ENCODE peak calls at places on chromosomes 3 and 15, in four cellular contexts. Q, A, L and F are unnamed samples.

GRCh38 chr3:15403965-15404364 is 23.4 kb downstream of the METTL6 start:
- DNase-seq in Q (no peak), A (no peak), L (no peak), F (no peak)

GRCh38 chr3:128073185-128073725 is 21.0 kb downstream of the SEC61A1 start:
- DNase-seq in Q (no peak), A (no peak), L (no peak), F (no peak)

GRCh38 chr3:186464424-186465093 is 79.6 kb downstream of the CRYGS start:
- DNase-seq in Q (peak; percentile 16), A (peak; percentile 17), L (no peak), F (no peak)

GRCh38 chr3:13282986-13283876 is 136.9 kb downstream of the NUP210 start:
- DNase-seq in Q (no peak), A (peak; percentile 89), L (no peak), F (peak; percentile 69)

GRCh38 chr3:43302116-43302880 is 16.0 kb downstream of the SNRK start:
- DNase-seq in Q (no peak), A (no peak), L (no peak), F (no peak)

GRCh38 chr15:48974865-48975264 is 11.1 kb upstream of the SHC4 start:
- DNase-seq in Q (no peak), A (peak; percentile 58), L (no peak), F (no peak)

GRCh38 chr15:100918034-100918689 is 995 bp upstream of the LRRK1 start:
- DNase-seq in Q (peak; percentile 8), A (peak; percentile 69), L (no peak), F (peak; percentile 88)

GRCh38 chr3:88219138-88219792 is 69.5 kb downstream of the C3orf38 start:
- DNase-seq in Q (peak; percentile 69), A (peak; percentile 45), L (no peak), F (peak; percentile 60)

GRCh38 chr15:25053000-25053815 is 98.4 kb downstream of the SNRPN start:
- DNase-seq in Q (no peak), A (no peak), L (no peak), F (no peak)

GRCh38 chr15:75229191-75230015 is 27.7 kb downstream of the C15orf39 start:
- DNase-seq in Q (no peak), A (no peak), L (no peak), F (no peak)

GRCh38 chr15:46709461-46709860 is 1007.8 kb upstream of the SEMA6D start:
- DNase-seq in Q (no peak), A (no peak), L (no peak), F (no peak)

GRCh38 chr3:191792580-191792979 is 331.6 kb downstream of the PYDC2 start:
- DNase-seq in Q (no peak), A (no peak), L (no peak), F (no peak)

GRCh38 chr15:39747326-39747725 is 35.3 kb downstream of the FSIP1 start:
- DNase-seq in Q (no peak), A (no peak), L (no peak), F (no peak)

GRCh38 chr15:96322401-96323249 is 7.9 kb upstream of the NR2F2 start:
- DNase-seq in Q (no peak), A (no peak), L (no peak), F (peak; percentile 58)

GRCh38 chr3:189099031-189099471 is 72.7 kb upstream of the TPRG1 start:
- DNase-seq in Q (no peak), A (no peak), L (no peak), F (no peak)

GRCh38 chr15:68599560-68600071 is 20.8 kb downstream of the CORO2B start:
- DNase-seq in Q (no peak), A (no peak), L (no peak), F (peak; percentile 80)

GRCh38 chr15:69730281-69731235 is 277.9 kb downstream of the RPLP1 start:
- DNase-seq in Q (no peak), A (no peak), L (no peak), F (no peak)

GRCh38 chr15:24772256-24772655 is 96.7 kb downstream of the NPAP1 start:
- DNase-seq in Q (no peak), A (no peak), L (peak; percentile 34), F (peak; percentile 51)

GRCh38 chr3:111952086-111952485 is 26.7 kb upstream of the ABHD10 start:
- DNase-seq in Q (no peak), A (no peak), L (no peak), F (no peak)

GRCh38 chr3:150412599-150413069 is 4.5 kb downstream of the TSC22D2 start:
- DNase-seq in Q (peak; percentile 63), A (peak; percentile 64), L (no peak), F (no peak)

GRCh38 chr3:126961191-126961790 is 21.6 kb upstream of the PLXNA1 start:
- DNase-seq in Q (no peak), A (peak; percentile 36), L (no peak), F (no peak)

GRCh38 chr3:190481779-190482178 is 32.1 kb upstream of the TMEM207 start:
- DNase-seq in Q (no peak), A (no peak), L (no peak), F (no peak)

GRCh38 chr15:83380026-83380425 is 67.1 kb upstream of the SH3GL3 start:
- DNase-seq in Q (no peak), A (no peak), L (no peak), F (no peak)

GRCh38 chr15:69134841-69135240 is 25.6 kb upstream of the GLCE start:
- DNase-seq in Q (no peak), A (no peak), L (no peak), F (no peak)

GRCh38 chr3:95615592-95616310 is 1198.6 kb upstream of the EPHA6 start:
- DNase-seq in Q (no peak), A (no peak), L (no peak), F (no peak)

GRCh38 chr3:192845196-192845855 is 72.3 kb downstream of the MB21D2 start:
- DNase-seq in Q (no peak), A (no peak), L (no peak), F (no peak)

DNA sequence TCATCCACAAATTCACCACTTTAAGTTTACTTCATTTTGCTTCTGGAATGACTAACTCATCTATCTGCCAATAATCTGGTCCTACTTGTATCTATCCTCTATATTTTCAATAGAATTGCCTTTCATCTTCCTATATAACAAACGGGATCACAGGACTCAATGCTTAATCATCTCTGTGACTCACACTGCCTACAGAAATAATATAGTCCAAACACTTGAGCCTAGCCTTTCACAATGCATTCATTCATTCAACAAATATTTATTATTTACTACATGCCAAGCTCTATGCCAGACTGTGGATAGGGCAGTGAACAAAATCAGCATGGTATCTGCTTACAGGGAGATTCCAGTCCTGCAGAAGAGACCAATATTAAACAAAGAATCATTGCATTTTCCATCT is 16.6 kb upstream of the AGTR1 start:
- DNase-seq in Q (no peak), A (no peak), L (no peak), F (no peak)
- TF ChIP-seq JUN in Q (no peak), A (no peak), L (no peak), F (no peak)

GRCh38 chr3:23809840-23810341 is 4.1 kb downstream of the UBE2E1 start:
- DNase-seq in Q (no peak), A (peak; percentile 29), L (no peak), F (no peak)

GRCh38 chr3:23811919-23812318 is 6.2 kb downstream of the UBE2E1 start:
- DNase-seq in Q (no peak), A (no peak), L (no peak), F (no peak)

GRCh38 chr3:23810342-23811116 is 4.8 kb downstream of the UBE2E1 start:
- DNase-seq in Q (peak; percentile 41), A (peak; percentile 39), L (peak; percentile 59), F (peak; percentile 66)

GRCh38 chr3:23809294-23809693 is 3.5 kb downstream of the UBE2E1 start:
- DNase-seq in Q (no peak), A (no peak), L (no peak), F (no peak)

DNA sequence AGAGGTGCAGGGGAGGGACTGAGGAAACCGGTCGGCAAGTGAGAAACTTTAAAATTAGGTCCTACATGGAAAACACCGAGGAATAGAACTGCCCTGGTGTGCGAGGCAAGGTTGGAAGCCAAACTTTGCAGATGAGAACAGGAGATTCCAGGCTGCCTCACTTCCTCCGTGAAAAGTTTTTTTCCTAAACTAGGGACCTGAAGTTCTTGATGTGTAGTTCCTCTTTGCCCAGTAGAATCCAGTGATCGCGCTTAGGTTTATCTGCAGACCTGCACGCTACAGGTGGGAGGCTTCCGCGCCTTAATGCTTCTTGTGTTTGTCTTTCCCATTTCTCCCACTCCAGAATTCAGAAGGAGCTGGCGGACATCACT is 5.3 kb downstream of the UBE2E1 start:
- DNase-seq in Q (peak; percentile 17), A (peak; percentile 27), L (no peak), F (no peak)
- TF ChIP-seq SP1 in Q (no peak), A (no peak), L (no peak), F (no peak)

GRCh38 chr3:124256156-124256555 is 264.2 kb upstream of the ROPN1 start:
- DNase-seq in Q (no peak), A (no peak), L (no peak), F (no peak)
- TF ChIP-seq JUN in Q (no peak), A (no peak), L (no peak), F (no peak)

GRCh38 chr3:181844227-181844626 is 132.5 kb downstream of the SOX2 start:
- DNase-seq in Q (no peak), A (no peak), L (no peak), F (no peak)
- TF ChIP-seq SP1 in Q (no peak), A (no peak), L (no peak), F (no peak)

GRCh38 chr3:140292684-140293083 is 357.7 kb downstream of the CLSTN2 start:
- DNase-seq in Q (no peak), A (no peak), L (no peak), F (no peak)
- TF ChIP-seq JUN in Q (no peak), A (no peak), L (no peak), F (no peak)

GRCh38 chr3:175668300-175668699 is 809.2 kb downstream of the NAALADL2 start:
- DNase-seq in Q (no peak), A (no peak), L (no peak), F (no peak)
- TF ChIP-seq SP1 in Q (no peak), A (no peak), L (no peak), F (no peak)

DNA sequence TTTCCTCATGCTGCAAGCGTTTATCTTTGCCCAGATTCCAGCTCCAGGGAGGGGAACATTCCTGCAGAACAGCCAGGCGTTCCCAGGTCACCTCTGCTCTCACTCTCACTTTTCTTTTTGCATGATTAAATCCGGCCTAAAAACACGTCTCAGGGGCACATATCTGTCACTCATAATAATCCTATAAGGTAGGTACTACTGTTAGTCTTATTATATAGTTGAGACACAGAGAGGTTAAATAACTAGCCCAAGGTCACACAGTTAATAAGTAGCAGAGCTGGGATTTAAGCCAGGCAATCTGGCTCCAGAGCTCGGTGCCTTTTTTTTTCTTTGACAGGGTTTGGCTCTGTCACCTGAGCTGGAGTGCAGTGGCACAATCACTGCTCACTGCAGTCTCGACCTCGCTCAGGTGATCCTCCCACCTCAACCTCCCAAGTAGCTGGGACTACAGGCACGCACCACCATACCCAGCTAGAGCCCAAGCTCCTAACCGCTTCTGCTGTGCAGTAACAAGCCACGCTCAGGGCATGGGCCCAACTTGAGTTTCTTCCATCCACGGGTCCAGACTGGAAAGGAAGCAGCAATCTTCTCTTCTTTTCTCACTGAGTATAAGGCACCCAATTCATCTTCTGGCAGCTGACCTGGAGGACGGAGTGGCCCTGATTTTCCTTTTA is 96.5 kb downstream of the LIPC start:
- DNase-seq in Q (peak; percentile 89), A (no peak), L (no peak), F (no peak)
- TF ChIP-seq JUN in Q (no peak), A (no peak), L (no peak), F (no peak)